ENCODE peak calls at places on chromosomes 4 and X, in five cellular contexts. Z, U, T, M and B are unnamed samples.

GRCh38 chrX:5746231-5746630 is 482.4 kb downstream of the NLGN4X start:
- DNase-seq in T (no peak), M (no peak), Z (no peak), U (no peak), B (no peak)

GRCh38 chrX:21912220-21912619 is 28.3 kb upstream of the SMS start:
- DNase-seq in U (no peak), M (no peak), Z (no peak), T (no peak), B (no peak)

GRCh38 chr4:181350578-181351420 is 892.4 kb upstream of the TENM3 start:
- DNase-seq in U (no peak), M (no peak), Z (no peak), T (no peak), B (no peak)

GRCh38 chr4:118682928-118683327 is 2.3 kb upstream of the METTL14 start:
- DNase-seq in Z (no peak), M (peak; percentile 49), T (no peak), U (no peak), B (no peak)

GRCh38 chr4:40283968-40284367 is 51.2 kb upstream of the CHRNA9 start:
- DNase-seq in T (no peak), Z (peak; percentile 58), M (no peak), U (no peak), B (peak; percentile 79)

GRCh38 chr4:86894465-86894864 is 2.2 kb upstream of the C4orf36 start:
- DNase-seq in Z (no peak), U (no peak), M (no peak), T (no peak), B (no peak)

GRCh38 chr4:21032246-21032645 is 332.0 kb downstream of the PACRGL start:
- DNase-seq in M (no peak), Z (no peak), T (no peak), U (no peak), B (no peak)

GRCh38 chr4:148431401-148431800 is 10.8 kb downstream of the NR3C2 start:
- DNase-seq in M (peak; percentile 10), U (peak; percentile 29), T (no peak), Z (no peak), B (no peak)

GRCh38 chrX:53494427-53494826 is 60.3 kb upstream of the HSD17B10 start:
- DNase-seq in T (no peak), M (peak; percentile 17), Z (no peak), U (no peak), B (no peak)

GRCh38 chrX:85851418-85851817 is 195.9 kb downstream of the CHM start:
- DNase-seq in T (no peak), U (peak; percentile 25), M (peak; percentile 3), Z (no peak), B (no peak)